ENCODE peak calls at places on chromosomes 11 and 22, in ten cellular contexts. R is stimulated activated CD8-positive, alpha-beta memory T cell treated with anti-CD3 and anti-CD28 coated beads, Interleukin-4, amount 100 ng/mL, for 4 hours; N is lower lobe of right lung; D is GM04504; J is NCI-H510A treated with DMSO at 0.1 percent for 48 hours; Q is activated T-helper 1 cell treated with anti-CD3 and anti-CD28 coated beads, Interleukin-12 subunit alpha, Interleukin-12 subunit beta, Interleukin-2, Interleukin-4 antibody, amounts not matched to agents 30 ng/mL and 10 ng/mL and 1 ng/mL, durations not matched to agents 14 hours and 24 hours and 36 hours; S is nucleus accumbens; K is Karpas-422; B is GM18507; I is KBM-7. Y is an unnamed sample.

GRCh38 chr11:1300121-1300520 is 9.3 kb downstream of the TOLLIP start:
- DNase-seq in Q (no peak), R (no peak), N (no peak), B (no peak), S (no peak), K (no peak), I (no peak), J (no peak), D (no peak), Y (no peak)

GRCh38 chr11:27008811-27009535 is 15.1 kb downstream of the FIBIN start:
- DNase-seq in S (no peak), J (no peak), D (no peak), N (no peak), Q (no peak), R (no peak), I (no peak), B (no peak), K (no peak), Y (no peak)

GRCh38 chr11:1881442-1882264 is 10.0 kb downstream of the PRR33 start:
- DNase-seq in J (no peak), D (no peak), N (no peak), I (no peak), R (no peak), Q (no peak), S (no peak), B (no peak), K (peak), Y (no peak)

GRCh38 chr22:31530816-31531180 is 34.5 kb downstream of the SFI1 start:
- DNase-seq in Q (no peak), D (no peak), I (no peak), J (no peak), N (no peak), S (no peak), R (no peak), K (no peak), B (no peak), Y (peak)

GRCh38 chr22:48089601-48090331 is 1327.3 kb downstream of the TBC1D22A start:
- DNase-seq in D (no peak), B (no peak), R (no peak), Q (no peak), K (no peak), N (no peak), J (no peak), I (no peak), S (no peak), Y (peak)

GRCh38 chr22:23064381-23065068 is 5.8 kb upstream of the GNAZ start:
- DNase-seq in K (no peak), N (peak), B (no peak), Q (no peak), I (no peak), S (no peak), J (no peak), D (no peak), R (no peak), Y (no peak)

GRCh38 chr11:99419991-99420390 is 399.2 kb downstream of the CNTN5 start:
- DNase-seq in I (no peak), Q (no peak), N (no peak), D (no peak), B (no peak), J (no peak), K (no peak), S (no peak), R (no peak), Y (no peak)

GRCh38 chr22:25029181-25029580 is 76.7 kb downstream of the KIAA1671 start:
- DNase-seq in I (no peak), Q (no peak), S (no peak), N (no peak), K (no peak), B (no peak), R (no peak), J (no peak), D (no peak), Y (no peak)

GRCh38 chr22:48579915-48580279 is 1247.8 kb downstream of the BRD1 start:
- DNase-seq in K (no peak), J (no peak), S (no peak), B (no peak), N (peak), D (no peak), I (no peak), R (no peak), Q (no peak), Y (no peak)

GRCh38 chr11:126914941-126915340 is 85.6 kb downstream of the KIRREL3 start:
- DNase-seq in N (no peak), K (no peak), Q (no peak), B (no peak), R (no peak), J (no peak), I (no peak), D (peak), S (no peak), Y (peak)

GRCh38 chr11:80930038-80930437 is 1489.2 kb upstream of the TENM4 start:
- DNase-seq in N (no peak), Q (no peak), K (no peak), S (no peak), D (no peak), B (no peak), J (no peak), I (no peak), R (no peak), Y (no peak)

GRCh38 chr22:24517446-24517845 is 22.3 kb downstream of the UPB1 start:
- DNase-seq in R (no peak), I (no peak), J (no peak), Q (no peak), D (no peak), B (no peak), N (no peak), K (no peak), S (no peak), Y (no peak)

GRCh38 chr11:115324569-115325432 is 179.4 kb downstream of the CADM1 start:
- DNase-seq in D (peak), Q (peak), K (peak), I (peak), N (no peak), S (peak), B (peak), R (no peak), J (peak), Y (peak)

GRCh38 chr11:33545941-33546340 is 154.7 kb downstream of the C11orf91 start:
- DNase-seq in B (no peak), Q (no peak), I (no peak), J (no peak), S (no peak), R (no peak), N (no peak), K (no peak), D (peak), Y (peak)

GRCh38 chr11:34105079-34105956 is at the start of gene NAT10:
- DNase-seq in Q (peak), S (peak), I (peak), J (peak), D (peak), K (peak), N (peak), R (peak), B (peak), Y (peak)

GRCh38 chr11:119417726-119418540 is 5.0 kb downstream of the THY1 start:
- DNase-seq in B (no peak), S (no peak), J (no peak), R (no peak), I (no peak), Q (no peak), N (no peak), D (peak), K (no peak), Y (peak)

Y was measured in GM23248.